ENCODE peak calls at places on chromosomes 3 and 15, in nine cellular contexts. One of them, this sample, is unnamed.

GRCh38 chr3:38616658-38617057 is 32.8 kb downstream of the SCN5A start:
- DNase-seq in fibroblast of lung: no peak
- DNase-seq in GM03348: no peak
- DNase-seq in T-cell: no peak
- DNase-seq in CD8-positive, alpha-beta memory T cell: no peak
- DNase-seq in lung microvascular endothelial cell: no peak
- DNase-seq in stomach: no peak
- DNase-seq in mesendoderm: peak
- DNase-seq in memory B cell: no peak
- DNase-seq in this sample: no peak

GRCh38 chr15:60682115-60682514 is 203.2 kb upstream of the ICE2 start:
- DNase-seq in fibroblast of lung: peak
- DNase-seq in GM03348: peak
- DNase-seq in T-cell: no peak
- DNase-seq in CD8-positive, alpha-beta memory T cell: no peak
- DNase-seq in lung microvascular endothelial cell: no peak
- DNase-seq in stomach: no peak
- DNase-seq in mesendoderm: no peak
- DNase-seq in memory B cell: no peak
- DNase-seq in this sample: no peak

GRCh38 chr3:56970401-56971002 is 90.0 kb upstream of the SPATA12 start:
- DNase-seq in fibroblast of lung: no peak
- DNase-seq in GM03348: no peak
- DNase-seq in T-cell: no peak
- DNase-seq in CD8-positive, alpha-beta memory T cell: no peak
- DNase-seq in lung microvascular endothelial cell: no peak
- DNase-seq in stomach: no peak
- DNase-seq in mesendoderm: no peak
- DNase-seq in memory B cell: no peak
- DNase-seq in this sample: no peak

GRCh38 chr3:50608278-50608677 is 3.3 kb downstream of the CISH start:
- DNase-seq in fibroblast of lung: no peak
- DNase-seq in GM03348: no peak
- DNase-seq in T-cell: no peak
- DNase-seq in CD8-positive, alpha-beta memory T cell: no peak
- DNase-seq in lung microvascular endothelial cell: no peak
- DNase-seq in stomach: no peak
- DNase-seq in mesendoderm: no peak
- DNase-seq in memory B cell: no peak
- DNase-seq in this sample: no peak

GRCh38 chr3:184336484-184337230 is 743 bp upstream of the FAM131A start:
- DNase-seq in fibroblast of lung: peak
- DNase-seq in GM03348: peak
- DNase-seq in T-cell: no peak
- DNase-seq in CD8-positive, alpha-beta memory T cell: no peak
- DNase-seq in lung microvascular endothelial cell: peak
- DNase-seq in stomach: peak
- DNase-seq in mesendoderm: peak
- DNase-seq in memory B cell: no peak
- DNase-seq in this sample: peak

GRCh38 chr15:99408236-99409096 is 157.2 kb downstream of the LRRC28 start:
- DNase-seq in fibroblast of lung: peak
- DNase-seq in GM03348: peak
- DNase-seq in T-cell: no peak
- DNase-seq in CD8-positive, alpha-beta memory T cell: no peak
- DNase-seq in lung microvascular endothelial cell: peak
- DNase-seq in stomach: no peak
- DNase-seq in mesendoderm: no peak
- DNase-seq in memory B cell: no peak
- DNase-seq in this sample: peak

GRCh38 chr3:156674911-156675743 is 737 bp downstream of the TIPARP start:
- DNase-seq in fibroblast of lung: peak
- DNase-seq in GM03348: peak
- DNase-seq in T-cell: peak
- DNase-seq in CD8-positive, alpha-beta memory T cell: peak
- DNase-seq in lung microvascular endothelial cell: peak
- DNase-seq in stomach: peak
- DNase-seq in mesendoderm: peak
- DNase-seq in memory B cell: peak
- DNase-seq in this sample: peak

GRCh38 chr15:89900849-89901248 is 7.1 kb upstream of the AP3S2 start:
- DNase-seq in fibroblast of lung: no peak
- DNase-seq in GM03348: no peak
- DNase-seq in T-cell: no peak
- DNase-seq in CD8-positive, alpha-beta memory T cell: no peak
- DNase-seq in lung microvascular endothelial cell: no peak
- DNase-seq in stomach: no peak
- DNase-seq in mesendoderm: no peak
- DNase-seq in memory B cell: no peak
- DNase-seq in this sample: no peak

GRCh38 chr3:33717616-33717865 is 513 bp downstream of the CLASP2 start:
- DNase-seq in fibroblast of lung: peak
- DNase-seq in GM03348: peak
- DNase-seq in T-cell: peak
- DNase-seq in CD8-positive, alpha-beta memory T cell: no peak
- DNase-seq in lung microvascular endothelial cell: peak
- DNase-seq in stomach: peak
- DNase-seq in mesendoderm: no peak
- DNase-seq in memory B cell: no peak
- DNase-seq in this sample: peak

GRCh38 chr15:99029358-99029871 is 21.8 kb upstream of the PGPEP1L start:
- DNase-seq in fibroblast of lung: no peak
- DNase-seq in GM03348: no peak
- DNase-seq in T-cell: no peak
- DNase-seq in CD8-positive, alpha-beta memory T cell: no peak
- DNase-seq in lung microvascular endothelial cell: no peak
- DNase-seq in stomach: no peak
- DNase-seq in mesendoderm: no peak
- DNase-seq in memory B cell: no peak
- DNase-seq in this sample: no peak

GRCh38 chr15:78322243-78322642 is 17.9 kb upstream of the CRABP1 start:
- DNase-seq in fibroblast of lung: no peak
- DNase-seq in GM03348: no peak
- DNase-seq in T-cell: no peak
- DNase-seq in CD8-positive, alpha-beta memory T cell: no peak
- DNase-seq in lung microvascular endothelial cell: peak
- DNase-seq in stomach: no peak
- DNase-seq in mesendoderm: peak
- DNase-seq in memory B cell: no peak
- DNase-seq in this sample: no peak

GRCh38 chr3:10188798-10189556 is 24.3 kb downstream of the IRAK2 start:
- DNase-seq in fibroblast of lung: no peak
- DNase-seq in GM03348: no peak
- DNase-seq in T-cell: no peak
- DNase-seq in CD8-positive, alpha-beta memory T cell: no peak
- DNase-seq in lung microvascular endothelial cell: no peak
- DNase-seq in stomach: no peak
- DNase-seq in mesendoderm: no peak
- DNase-seq in memory B cell: no peak
- DNase-seq in this sample: no peak

GRCh38 chr3:35677797-35678196 is 38.5 kb downstream of the ARPP21 start:
- DNase-seq in fibroblast of lung: no peak
- DNase-seq in GM03348: no peak
- DNase-seq in T-cell: no peak
- DNase-seq in CD8-positive, alpha-beta memory T cell: no peak
- DNase-seq in lung microvascular endothelial cell: no peak
- DNase-seq in stomach: no peak
- DNase-seq in mesendoderm: no peak
- DNase-seq in memory B cell: no peak
- DNase-seq in this sample: no peak

GRCh38 chr3:50632450-50632849 is 15.5 kb downstream of the MAPKAPK3 start:
- DNase-seq in fibroblast of lung: no peak
- DNase-seq in GM03348: peak
- DNase-seq in T-cell: no peak
- DNase-seq in CD8-positive, alpha-beta memory T cell: no peak
- DNase-seq in lung microvascular endothelial cell: no peak
- DNase-seq in stomach: no peak
- DNase-seq in mesendoderm: no peak
- DNase-seq in memory B cell: no peak
- DNase-seq in this sample: no peak

GRCh38 chr15:51731549-51732267 is 5.7 kb downstream of the LYSMD2 start:
- DNase-seq in fibroblast of lung: peak
- DNase-seq in GM03348: peak
- DNase-seq in T-cell: peak
- DNase-seq in CD8-positive, alpha-beta memory T cell: peak
- DNase-seq in lung microvascular endothelial cell: peak
- DNase-seq in stomach: peak
- DNase-seq in mesendoderm: no peak
- DNase-seq in memory B cell: peak
- DNase-seq in this sample: no peak

GRCh38 chr3:100536093-100536492 is 43.7 kb downstream of the TMEM45A start:
- DNase-seq in fibroblast of lung: no peak
- DNase-seq in GM03348: no peak
- DNase-seq in T-cell: no peak
- DNase-seq in CD8-positive, alpha-beta memory T cell: no peak
- DNase-seq in lung microvascular endothelial cell: no peak
- DNase-seq in stomach: no peak
- DNase-seq in mesendoderm: peak
- DNase-seq in memory B cell: no peak
- DNase-seq in this sample: no peak

GRCh38 chr3:128112406-128112968 is 11.1 kb downstream of the RUVBL1 start:
- DNase-seq in fibroblast of lung: peak
- DNase-seq in GM03348: peak
- DNase-seq in T-cell: peak
- DNase-seq in CD8-positive, alpha-beta memory T cell: peak
- DNase-seq in lung microvascular endothelial cell: peak
- DNase-seq in stomach: no peak
- DNase-seq in mesendoderm: no peak
- DNase-seq in memory B cell: no peak
- DNase-seq in this sample: no peak

GRCh38 chr3:21672303-21672702 is 78.7 kb downstream of the ZNF385D start:
- DNase-seq in fibroblast of lung: peak
- DNase-seq in GM03348: peak
- DNase-seq in T-cell: no peak
- DNase-seq in CD8-positive, alpha-beta memory T cell: no peak
- DNase-seq in lung microvascular endothelial cell: peak
- DNase-seq in stomach: no peak
- DNase-seq in mesendoderm: peak
- DNase-seq in memory B cell: no peak
- DNase-seq in this sample: no peak

GRCh38 chr3:71784914-71785593 is at the start of gene PROK2:
- DNase-seq in fibroblast of lung: no peak
- DNase-seq in GM03348: peak
- DNase-seq in T-cell: no peak
- DNase-seq in CD8-positive, alpha-beta memory T cell: peak
- DNase-seq in lung microvascular endothelial cell: no peak
- DNase-seq in stomach: no peak
- DNase-seq in mesendoderm: peak
- DNase-seq in memory B cell: no peak
- DNase-seq in this sample: peak

GRCh38 chr3:197003461-197004385 is 25.9 kb downstream of the MELTF start:
- DNase-seq in fibroblast of lung: peak
- DNase-seq in GM03348: no peak
- DNase-seq in T-cell: no peak
- DNase-seq in CD8-positive, alpha-beta memory T cell: no peak
- DNase-seq in lung microvascular endothelial cell: no peak
- DNase-seq in stomach: peak
- DNase-seq in mesendoderm: peak
- DNase-seq in memory B cell: no peak
- DNase-seq in this sample: no peak